ENCODE peak calls at places on chromosomes 13 and 19, in four cellular contexts. I is CD8-positive, alpha-beta T cell; C is foreskin keratinocyte; A is right atrium auricular region. D is an unnamed sample.

GRCh38 chr13:114313061-114313860 is 1.0 kb upstream of the CHAMP1 start:
- DNase-seq in C (no peak), I (no peak), A (no peak), D (no peak)

GRCh38 chr19:54138777-54139256 is 1.3 kb downstream of the CNOT3 start:
- DNase-seq in I (no peak), A (no peak), C (no peak), D (no peak)

GRCh38 chr19:6723738-6724137 is 3.3 kb upstream of the C3 start:
- DNase-seq in A (no peak), C (no peak), I (no peak), D (no peak)

GRCh38 chr19:5144545-5145179 is 175.7 kb downstream of the KDM4B start:
- DNase-seq in I (no peak), A (no peak), C (no peak), D (no peak)

GRCh38 chr13:26558074-26558805 is 757 bp downstream of the WASF3 start:
- DNase-seq in C (no peak), A (no peak), I (no peak), D (peak; percentile 33)

GRCh38 chr19:54916822-54917221 is 10.9 kb downstream of the NCR1 start:
- DNase-seq in A (no peak), C (no peak), I (peak; percentile 21), D (no peak)

GRCh38 chr13:37648604-37649003 is 50.0 kb upstream of the POSTN start:
- DNase-seq in I (no peak), A (no peak), C (peak; percentile 20), D (no peak)

GRCh38 chr19:2479556-2480194 is 3.7 kb downstream of the GADD45B start:
- DNase-seq in A (peak; percentile 76), I (no peak), C (no peak), D (no peak)

GRCh38 chr19:46975918-46976782 is 43.5 kb upstream of the NPAS1 start:
- DNase-seq in I (no peak), A (peak; percentile 98), C (peak; percentile 75), D (peak; percentile 25)

GRCh38 chr13:31768351-31768750 is 29.0 kb downstream of the RXFP2 start:
- DNase-seq in A (no peak), C (no peak), I (no peak), D (no peak)

GRCh38 chr19:1942934-1943555 is 2.1 kb downstream of the CSNK1G2 start:
- DNase-seq in A (no peak), I (no peak), C (no peak), D (no peak)

GRCh38 chr13:71242191-71242590 is 624.8 kb downstream of the DACH1 start:
- DNase-seq in C (no peak), I (no peak), A (no peak), D (no peak)

GRCh38 chr19:1794424-1795185 is 17.5 kb downstream of the ATP8B3 start:
- DNase-seq in I (no peak), C (no peak), A (no peak), D (no peak)

GRCh38 chr13:91576590-91576989 is 178.2 kb downstream of the GPC5 start:
- DNase-seq in C (no peak), I (no peak), A (no peak), D (no peak)

GRCh38 chr13:77184455-77184854 is 142.4 kb downstream of the MYCBP2 start:
- DNase-seq in A (no peak), C (peak; percentile 79), I (no peak), D (no peak)

GRCh38 chr19:41753159-41753558 is 2.2 kb upstream of the CEACAM6 start:
- DNase-seq in C (no peak), A (no peak), I (peak; percentile 77), D (no peak)

GRCh38 chr19:6590458-6591319 is at the start of gene CD70:
- DNase-seq in I (peak; percentile 32), C (peak; percentile 54), A (no peak), D (no peak)

GRCh38 chr13:80655778-80656518 is 315.0 kb upstream of the SPRY2 start:
- DNase-seq in I (no peak), A (no peak), C (no peak), D (no peak)

GRCh38 chr13:80824231-80824630 is 483.3 kb upstream of the SPRY2 start:
- DNase-seq in I (no peak), A (no peak), C (no peak), D (no peak)

GRCh38 chr13:89432997-89433396 is 1761.8 kb downstream of the SLITRK5 start:
- DNase-seq in C (peak; percentile 34), I (no peak), A (no peak), D (no peak)

GRCh38 chr13:66033924-66034323 is 1196.2 kb downstream of the PCDH9 start:
- DNase-seq in A (no peak), I (no peak), C (no peak), D (no peak)

GRCh38 chr13:35789335-35790166 is 313.1 kb upstream of the MAB21L1 start:
- DNase-seq in I (no peak), A (no peak), C (peak; percentile 39), D (no peak)

GRCh38 chr19:1818549-1819195 is 6.6 kb upstream of the ATP8B3 start:
- DNase-seq in I (no peak), A (no peak), C (no peak), D (no peak)

GRCh38 chr13:60425332-60425731 is 28.3 kb downstream of the TDRD3 start:
- DNase-seq in C (no peak), A (no peak), I (no peak), D (no peak)

GRCh38 chr19:45469835-45470146 is 2.0 kb downstream of the FOSB start:
- DNase-seq in I (no peak), C (no peak), A (no peak), D (no peak)

GRCh38 chr13:33543631-33544030 is 258.1 kb upstream of the STARD13 start:
- DNase-seq in C (peak; percentile 32), I (no peak), A (no peak), D (no peak)

GRCh38 chr13:110338441-110339101 is 31.5 kb downstream of the COL4A2 start:
- DNase-seq in C (no peak), A (peak; percentile 87), I (no peak), D (no peak)

GRCh38 chr13:49029570-49029969 is 53.9 kb downstream of the FNDC3A start:
- DNase-seq in A (no peak), C (no peak), I (no peak), D (no peak)

GRCh38 chr13:114047358-114047881 is 73.5 kb upstream of the C13orf46 start:
- DNase-seq in I (no peak), C (no peak), A (no peak), D (no peak)

GRCh38 chr13:48502601-48503319 is 30.1 kb downstream of the RCBTB2 start:
- DNase-seq in I (no peak), C (no peak), A (no peak), D (no peak)

GRCh38 chr13:32259116-32259515 is 56.0 kb downstream of the ZAR1L start:
- DNase-seq in I (no peak), C (no peak), A (no peak), D (no peak)

GRCh38 chr13:29595380-29596063 is at the start of gene SLC7A1:
- DNase-seq in A (no peak), I (peak; percentile 74), C (peak; percentile 64), D (peak; percentile 70)

DNA sequence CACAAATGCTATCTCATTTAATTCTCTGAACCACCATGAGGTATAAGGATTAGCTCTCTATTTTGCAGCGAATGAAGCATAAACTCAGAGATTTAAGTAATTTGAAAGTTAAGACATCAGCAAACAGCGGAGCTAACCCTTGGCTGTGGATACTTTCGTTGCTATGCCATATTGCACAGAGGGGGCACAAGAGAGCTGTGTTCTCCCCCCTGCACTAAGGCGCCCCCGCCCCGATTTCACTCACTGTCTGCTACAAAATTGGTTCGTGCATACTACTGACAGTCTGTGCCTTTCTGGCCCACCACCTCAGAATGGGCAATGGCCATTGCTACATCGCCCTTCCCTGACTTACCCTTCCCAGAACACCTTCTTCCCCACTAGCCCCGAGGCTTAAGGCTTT is 105.7 kb upstream of the OBI1 start:
- DNase-seq in C (no peak), I (no peak), A (no peak), D (no peak)
- TF ChIP-seq CTCF in C (no peak), I (no peak), A (no peak), D (no peak)

DNA sequence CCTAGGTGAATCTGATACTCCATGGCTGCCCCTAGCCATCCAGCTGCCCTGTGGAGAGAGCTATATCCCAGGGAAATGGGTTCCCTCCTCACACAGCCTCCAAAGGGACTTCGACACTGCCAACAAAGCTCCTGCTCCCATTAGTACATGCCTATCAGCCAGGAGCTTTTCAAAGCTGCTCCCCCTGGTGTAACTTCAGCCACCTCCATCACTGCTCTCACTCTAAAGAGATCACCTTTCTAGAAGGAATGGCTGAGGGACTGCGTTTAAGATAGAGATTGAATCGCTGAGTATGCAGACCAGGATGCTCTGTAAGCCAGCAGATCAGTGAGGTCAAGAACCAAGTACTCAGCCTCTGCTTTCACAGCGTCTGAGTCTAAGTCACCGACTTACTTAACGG is 213.7 kb downstream of the NALCN start:
- DNase-seq in I (no peak), A (no peak), C (no peak), D (no peak)
- TF ChIP-seq CTCF in I (no peak), A (no peak), C (no peak), D (peak; percentile 13)

DNA sequence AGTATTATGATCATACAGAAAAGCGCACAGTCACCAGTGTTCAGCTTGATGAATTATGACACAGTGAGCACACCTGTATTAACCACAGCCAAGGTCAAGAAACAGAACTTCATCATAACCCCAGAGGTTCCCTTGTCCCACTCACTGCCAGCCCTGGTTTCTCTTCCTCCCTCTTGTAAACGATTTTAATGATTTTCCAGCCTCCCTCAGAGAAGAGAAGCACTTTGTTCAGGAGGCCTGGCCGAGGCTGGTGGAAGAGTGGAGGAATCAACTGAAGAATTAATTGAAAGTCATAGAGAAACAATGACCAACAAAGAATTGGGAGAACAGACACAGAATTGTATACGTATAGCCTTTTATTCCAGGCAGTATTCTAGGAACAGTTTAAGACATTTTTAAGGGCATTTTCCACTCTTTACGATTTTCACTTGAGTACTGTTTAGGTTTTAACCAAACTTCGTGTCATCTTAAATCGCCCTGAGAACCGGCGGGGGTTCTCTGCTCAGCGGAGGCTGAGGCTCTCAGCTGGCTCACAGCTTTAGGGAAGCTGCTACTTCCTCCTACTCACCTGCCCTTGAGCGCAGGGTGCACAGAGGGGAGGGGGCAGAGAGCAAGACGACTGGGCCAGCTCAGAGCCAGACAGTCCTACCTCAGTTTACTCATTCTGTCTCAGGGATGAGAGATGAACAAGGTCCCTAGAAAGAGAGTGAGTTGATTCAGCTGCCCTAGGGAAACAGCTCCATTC is 108.6 kb downstream of the AKAP11 start:
- DNase-seq in I (no peak), A (no peak), C (no peak), D (no peak)
- TF ChIP-seq CTCF in I (no peak), A (no peak), C (no peak), D (no peak)

GRCh38 chr13:112759834-112760233 is 70.0 kb downstream of the ATP11A start:
- DNase-seq in A (no peak), I (no peak), C (no peak), D (no peak)
- TF ChIP-seq CTCF in A (no peak), I (no peak), C (no peak), D (no peak)

DNA sequence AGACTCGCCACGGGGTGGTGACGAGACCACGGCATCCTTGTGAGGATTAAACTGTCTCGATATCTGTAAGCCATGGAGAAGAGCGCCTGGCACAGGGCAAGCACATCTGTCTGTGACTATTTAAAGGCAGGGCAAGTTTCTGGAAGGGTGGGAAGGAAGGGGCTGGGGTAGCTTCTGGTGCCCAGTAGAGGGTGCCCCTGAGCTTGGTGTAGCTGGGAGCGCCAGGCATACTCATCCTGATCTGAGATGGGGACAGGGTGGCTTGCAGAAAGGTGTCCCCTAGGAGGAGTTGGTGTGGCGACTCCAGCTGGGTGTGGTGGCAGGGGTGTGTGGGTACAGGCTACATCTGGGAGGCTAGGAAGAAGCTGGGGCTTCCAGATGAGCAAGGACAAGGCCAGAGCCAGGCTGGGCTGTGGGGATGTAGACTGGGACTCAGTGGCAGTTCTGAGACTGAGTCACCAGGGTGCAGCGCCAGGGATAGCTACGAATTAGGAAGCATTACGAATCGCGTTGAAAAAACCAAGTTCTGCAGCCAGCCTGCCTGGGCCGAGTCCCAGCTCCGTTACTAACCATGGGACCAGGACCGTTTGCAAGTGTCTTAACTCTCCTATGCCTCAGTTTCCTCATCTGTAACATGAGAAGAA is 23.1 kb upstream of the ASPDH start:
- DNase-seq in I (no peak), A (no peak), C (no peak), D (no peak)
- TF ChIP-seq CTCF in I (no peak), A (no peak), C (peak; percentile 21), D (no peak)